ENCODE peak calls at places on chromosomes 3 and 15, in six cellular contexts. I is adipocyte; U is HS-5; L is activated B cell treated with CpG ODN at 0.5 μM for 24 hours; M is activated naive CD8-positive, alpha-beta T cell treated with anti-CD3 and anti-CD28 coated beads, Interleukin-2, amount 50 U/mL, for 16 hours; J is CD4-positive, CD25-positive, alpha-beta regulatory T cell. B is an unnamed sample.
A peak's percentile ranks its signal among the peaks of the same experiment; 100 is the strongest.

GRCh38 chr3:149638401-149639092 is 19.3 kb downstream of the WWTR1 start:
- DNase-seq in M (no peak), I (peak; percentile 77), U (no peak), J (no peak), L (no peak), B (no peak)

GRCh38 chr3:116339441-116340028 is 105.8 kb downstream of the LSAMP start:
- DNase-seq in M (no peak), L (no peak), J (no peak), U (peak; percentile 56), I (peak; percentile 41), B (no peak)

GRCh38 chr3:41338276-41338675 is 139.0 kb downstream of the CTNNB1 start:
- DNase-seq in I (peak; percentile 29), M (no peak), L (no peak), J (no peak), U (no peak), B (no peak)

GRCh38 chr3:196554205-196554604 is 14.1 kb downstream of the WDR53 start:
- DNase-seq in L (no peak), I (no peak), U (no peak), M (no peak), J (no peak), B (no peak)

GRCh38 chr15:62359416-62359815 is 194.3 kb upstream of the C2CD4B start:
- DNase-seq in J (no peak), I (no peak), L (no peak), M (no peak), U (no peak), B (no peak)

GRCh38 chr3:22685598-22685997 is 517.5 kb upstream of the UBE2E2 start:
- DNase-seq in L (no peak), U (peak; percentile 10), M (no peak), J (no peak), I (peak; percentile 19), B (no peak)

GRCh38 chr3:133474251-133474801 is 74.5 kb downstream of the BFSP2 start:
- DNase-seq in U (no peak), L (no peak), I (peak; percentile 78), J (no peak), M (no peak), B (no peak)

GRCh38 chr15:53833134-53833624 is 73.7 kb upstream of the WDR72 start:
- DNase-seq in L (no peak), J (no peak), M (no peak), U (no peak), I (peak; percentile 24), B (no peak)

GRCh38 chr15:70783610-70784021 is 20.3 kb upstream of the UACA start:
- DNase-seq in M (no peak), U (no peak), J (no peak), L (no peak), I (peak; percentile 77), B (no peak)

GRCh38 chr3:117603097-117603496 is 893.5 kb downstream of the TUSC7 start:
- DNase-seq in J (no peak), L (no peak), U (no peak), I (no peak), M (no peak), B (no peak)